ENCODE peak calls at places on chromosomes 4 and X, in six cellular contexts. T, I, Y, E, H and M are unnamed samples.

GRCh38 chr4:157048248-157048647 is 27.7 kb upstream of the GLRB start:
- DNase-seq in Y (no peak), I (no peak), H (no peak), T (no peak), E (no peak), M (no peak)

GRCh38 chrX:124737771-124738170 is 391.4 kb downstream of the SH2D1A start:
- DNase-seq in H (no peak), Y (no peak), T (no peak), E (no peak), I (no peak), M (no peak)

GRCh38 chr4:41143721-41144379 is 70.5 kb downstream of the APBB2 start:
- DNase-seq in I (no peak), E (no peak), H (no peak), T (no peak), Y (no peak), M (no peak)

GRCh38 chr4:127623755-127624087 is 9.0 kb upstream of the INTU start:
- DNase-seq in E (no peak), H (no peak), T (no peak), I (no peak), Y (no peak), M (no peak)

GRCh38 chrX:101408530-101408836 is 461 bp downstream of the HNRNPH2 start:
- DNase-seq in E (no peak), H (no peak), I (no peak), Y (no peak), T (no peak), M (no peak)

GRCh38 chr4:159398236-159398638 is 295.4 kb downstream of the RAPGEF2 start:
- DNase-seq in I (no peak), T (no peak), H (no peak), E (no peak), Y (no peak), M (no peak)

GRCh38 chrX:17595456-17596035 is 141.7 kb upstream of the SCML1 start:
- DNase-seq in E (no peak), T (no peak), H (no peak), I (no peak), Y (no peak), M (no peak)

GRCh38 chr4:17173300-17173699 is 274.9 kb upstream of the LDB2 start:
- DNase-seq in E (no peak), H (no peak), Y (no peak), I (peak), T (no peak), M (no peak)

GRCh38 chrX:46840946-46841740 is 4.3 kb downstream of the RP2 start:
- DNase-seq in Y (no peak), I (no peak), T (no peak), E (no peak), H (no peak), M (no peak)

GRCh38 chrX:129360175-129360574 is 163.1 kb downstream of the SMARCA1 start:
- DNase-seq in E (peak), T (peak), Y (peak), H (peak), I (peak), M (no peak)

GRCh38 chrX:68632491-68632890 is 15.0 kb upstream of the STARD8 start:
- DNase-seq in H (no peak), Y (no peak), T (no peak), E (no peak), I (no peak), M (no peak)

GRCh38 chrX:151228935-151229334 is 52.6 kb downstream of the GPR50 start:
- DNase-seq in T (no peak), E (no peak), I (no peak), H (no peak), Y (no peak), M (no peak)

GRCh38 chr4:76095568-76095967 is 21.1 kb downstream of the ART3 start:
- DNase-seq in I (no peak), H (no peak), Y (no peak), T (no peak), E (no peak), M (no peak)

GRCh38 chr4:38673109-38673978 is 9.3 kb downstream of the KLF3 start:
- DNase-seq in Y (no peak), I (no peak), H (peak), E (no peak), T (peak), M (no peak)

GRCh38 chrX:133235830-133236229 is 17.7 kb upstream of the TFDP3 start:
- DNase-seq in Y (no peak), E (no peak), T (no peak), H (no peak), I (no peak), M (no peak)

GRCh38 chr4:16544251-16544721 is 318.0 kb upstream of the TAPT1 start:
- DNase-seq in I (no peak), Y (no peak), E (no peak), H (no peak), T (no peak), M (no peak)

GRCh38 chr4:56038763-56039162 is 90.0 kb downstream of the CEP135 start:
- DNase-seq in Y (no peak), H (no peak), E (no peak), I (no peak), T (no peak), M (no peak)

GRCh38 chr4:52244773-52245360 is 193.8 kb downstream of the SPATA18 start:
- DNase-seq in I (no peak), T (no peak), E (no peak), H (no peak), Y (no peak), M (no peak)

GRCh38 chr4:155060419-155060818 is 148.0 kb upstream of the NPY2R start:
- DNase-seq in H (no peak), Y (no peak), E (no peak), I (no peak), T (no peak), M (no peak)

GRCh38 chrX:98380556-98380955 is 1496.8 kb downstream of the RPA4 start:
- DNase-seq in I (peak), Y (no peak), E (no peak), H (no peak), T (no peak), M (no peak)

GRCh38 chrX:48892896-48893295 is 4.7 kb downstream of the TIMM17B start:
- DNase-seq in Y (no peak), I (no peak), H (no peak), E (no peak), T (no peak), M (no peak)

GRCh38 chrX:53280703-53281320 is 572 bp downstream of the IQSEC2 start:
- DNase-seq in I (no peak), T (no peak), E (no peak), Y (no peak), H (no peak), M (no peak)

GRCh38 chr4:155914782-155915181 is 11.3 kb downstream of the TDO2 start:
- DNase-seq in E (no peak), H (no peak), Y (no peak), T (no peak), I (no peak), M (no peak)

GRCh38 chrX:41382699-41383645 is 49.0 kb downstream of the DDX3X start:
- DNase-seq in E (no peak), I (no peak), H (no peak), T (no peak), Y (no peak), M (no peak)

GRCh38 chr4:38075370-38076152 is 115.4 kb downstream of the PTTG2 start:
- DNase-seq in I (no peak), H (peak), Y (no peak), E (no peak), T (no peak), M (no peak)

GRCh38 chr4:117621673-117622072 is 412.6 kb upstream of the NDST3 start:
- DNase-seq in H (no peak), I (no peak), E (no peak), Y (no peak), T (no peak), M (no peak)

GRCh38 chr4:41443340-41444079 is 94.4 kb upstream of the LIMCH1 start:
- DNase-seq in Y (no peak), E (no peak), H (no peak), I (no peak), T (no peak), M (no peak)

GRCh38 chrX:39983715-39984114 is 114.0 kb downstream of the BCOR start:
- DNase-seq in T (no peak), I (no peak), Y (no peak), E (no peak), H (no peak), M (no peak)

GRCh38 chr4:1746919-1747602 is 25.7 kb downstream of the TACC3 start:
- DNase-seq in E (no peak), H (peak), Y (no peak), T (no peak), I (no peak), M (no peak)

GRCh38 chrX:147405764-147406163 is 506.0 kb upstream of the FMR1 start:
- DNase-seq in Y (no peak), H (no peak), I (no peak), E (no peak), T (no peak), M (no peak)

GRCh38 chr4:37381040-37381668 is 136.6 kb downstream of the NWD2 start:
- DNase-seq in E (no peak), H (no peak), T (peak), I (no peak), Y (no peak), M (no peak)

GRCh38 chr4:6257243-6258025 is 12.2 kb upstream of the WFS1 start:
- DNase-seq in Y (no peak), E (no peak), H (no peak), I (no peak), T (no peak), M (no peak)

GRCh38 chr4:185911556-185912064 is 99.6 kb upstream of the SORBS2 start:
- DNase-seq in E (no peak), Y (no peak), T (no peak), I (no peak), H (no peak), M (no peak)

GRCh38 chr4:185914583-185915199 is 102.7 kb upstream of the SORBS2 start:
- DNase-seq in H (peak), Y (no peak), T (no peak), I (no peak), E (no peak), M (no peak)

GRCh38 chr4:185909959-185910358 is 98.0 kb upstream of the SORBS2 start:
- DNase-seq in H (no peak), E (no peak), I (no peak), Y (no peak), T (no peak), M (no peak)

GRCh38 chr4:185915271-185915670 is 103.3 kb upstream of the SORBS2 start:
- DNase-seq in H (no peak), E (no peak), I (no peak), Y (no peak), T (no peak), M (no peak)

DNA sequence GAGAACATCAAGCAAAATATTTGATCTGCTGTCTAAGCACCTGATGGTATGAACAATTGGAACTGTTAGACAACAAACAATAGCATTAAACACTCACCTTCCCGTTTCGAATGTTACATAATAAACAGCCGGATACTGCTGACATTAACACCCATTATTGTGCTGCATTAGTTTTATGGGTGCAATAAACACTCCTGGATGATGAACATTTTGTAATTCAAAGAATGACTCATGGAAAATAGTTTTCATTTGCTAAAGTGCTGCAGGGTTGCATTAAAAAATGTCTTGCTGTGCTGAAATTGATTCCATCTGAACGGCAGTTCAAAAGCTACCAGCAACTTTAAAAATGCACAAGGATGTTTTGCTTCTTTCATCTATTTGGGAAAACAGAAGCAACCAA is 100.8 kb upstream of the SORBS2 start:
- DNase-seq in H (no peak), Y (no peak), T (no peak), I (no peak), E (no peak), M (no peak)
- TF ChIP-seq TAF1 in H (no peak), Y (no peak), T (no peak), I (no peak), E (no peak), M (no peak)

DNA sequence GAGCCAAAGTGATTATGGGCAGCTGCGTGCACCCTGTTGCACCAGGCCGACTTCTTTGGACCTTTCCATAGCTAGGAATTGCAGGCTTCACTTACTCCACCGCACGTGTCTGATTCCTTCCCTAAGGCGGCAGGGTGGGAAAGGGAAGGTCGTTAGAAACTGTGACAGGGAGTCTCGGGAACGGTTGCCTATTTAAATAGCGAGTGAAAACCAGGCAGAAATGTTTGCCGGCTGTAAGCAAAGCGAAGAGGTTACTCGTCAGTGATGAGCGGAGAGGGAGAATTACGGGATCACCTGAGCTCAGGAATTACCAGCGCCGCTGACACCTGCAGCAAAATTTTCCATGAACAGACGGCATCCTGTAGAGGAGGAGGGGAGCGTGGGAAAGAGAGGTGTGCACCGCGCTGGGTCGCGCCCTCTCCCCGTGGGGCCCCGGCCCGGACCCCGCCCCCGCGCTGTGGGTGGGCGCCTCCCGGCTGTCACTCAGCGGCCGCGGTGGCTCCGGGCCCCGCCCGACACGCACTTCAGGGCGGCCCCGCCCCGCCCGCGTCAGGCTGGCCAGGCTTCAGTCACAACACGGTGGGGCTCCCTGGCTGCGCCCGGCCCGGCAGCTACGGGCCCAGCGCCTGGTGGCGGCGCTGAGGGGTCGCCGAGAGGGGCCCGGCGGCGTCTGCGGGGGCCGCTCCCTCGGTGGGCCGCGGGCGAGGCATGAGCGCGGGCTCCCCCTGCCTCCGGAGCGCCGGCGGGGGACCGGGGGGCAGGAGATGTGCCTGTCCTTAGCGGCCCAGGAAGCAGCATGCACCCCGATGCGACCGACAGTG is at the start of gene SNX25:
- DNase-seq in I (peak), Y (peak), T (peak), H (peak), E (no peak), M (peak)
- TF ChIP-seq POLR2A in I (peak), Y (peak), T (no peak), H (no peak), E (peak), M (peak)

GRCh38 chr4:89024051-89024675 is 32.8 kb downstream of the FAM13A start:
- DNase-seq in T (peak), Y (peak), H (peak), E (peak), I (no peak), M (peak)
- TF ChIP-seq POLR2AphosphoS5 in T (no peak), Y (no peak), H (no peak), E (no peak), I (no peak), M (no peak)

GRCh38 chr4:130165381-130165780 is 1069.4 kb downstream of the C4orf33 start:
- DNase-seq in T (no peak), I (no peak), E (no peak), Y (no peak), H (no peak), M (no peak)
- TF ChIP-seq TAF1 in T (no peak), I (no peak), E (no peak), Y (no peak), H (no peak), M (no peak)

DNA sequence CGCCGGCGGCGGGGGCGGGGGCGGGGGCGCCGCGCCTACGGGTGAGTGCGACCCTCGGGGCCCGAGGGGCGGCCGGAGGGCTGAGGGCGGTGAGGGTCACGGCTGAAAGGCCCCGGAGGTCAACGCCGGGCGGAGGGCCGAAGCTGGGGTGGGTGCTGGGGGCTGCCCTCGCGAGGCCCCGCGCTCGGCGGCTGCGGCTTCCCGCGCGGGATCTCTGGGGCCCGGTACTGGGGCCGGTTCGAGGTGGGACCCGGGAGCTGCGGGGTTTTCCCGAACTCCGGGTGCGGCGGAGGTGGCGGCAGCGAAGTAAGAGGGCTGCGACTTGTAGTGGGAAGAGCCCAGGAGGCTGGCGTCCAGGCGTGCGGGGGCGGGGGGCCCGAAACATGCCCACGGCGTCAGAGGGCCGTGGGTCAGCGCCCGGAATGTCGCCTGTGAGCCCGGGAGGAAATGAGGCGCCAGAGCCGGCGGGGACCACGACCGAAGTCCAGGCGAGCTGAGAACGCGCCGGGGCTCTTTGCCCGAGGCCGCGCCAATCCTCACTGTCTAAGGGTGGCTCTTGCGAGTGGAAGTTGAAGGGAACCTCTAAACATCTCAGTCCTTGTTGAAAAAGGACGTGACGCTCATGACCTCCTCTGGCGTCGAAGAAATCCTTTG is 407 bp downstream of the IL13RA1 start:
- DNase-seq in T (peak), H (peak), I (no peak), E (no peak), Y (no peak), M (no peak)
- TF ChIP-seq POLR2A in T (no peak), H (peak), I (no peak), E (no peak), Y (no peak), M (no peak)

GRCh38 chrX:75781618-75782017 is 3.4 kb downstream of the MAGEE2 start:
- DNase-seq in H (no peak), Y (no peak), T (no peak), I (no peak), E (no peak), M (no peak)

GRCh38 chrX:75784689-75785491 is at the start of gene MAGEE2:
- DNase-seq in I (no peak), H (peak), E (no peak), T (no peak), Y (no peak), M (no peak)

DNA sequence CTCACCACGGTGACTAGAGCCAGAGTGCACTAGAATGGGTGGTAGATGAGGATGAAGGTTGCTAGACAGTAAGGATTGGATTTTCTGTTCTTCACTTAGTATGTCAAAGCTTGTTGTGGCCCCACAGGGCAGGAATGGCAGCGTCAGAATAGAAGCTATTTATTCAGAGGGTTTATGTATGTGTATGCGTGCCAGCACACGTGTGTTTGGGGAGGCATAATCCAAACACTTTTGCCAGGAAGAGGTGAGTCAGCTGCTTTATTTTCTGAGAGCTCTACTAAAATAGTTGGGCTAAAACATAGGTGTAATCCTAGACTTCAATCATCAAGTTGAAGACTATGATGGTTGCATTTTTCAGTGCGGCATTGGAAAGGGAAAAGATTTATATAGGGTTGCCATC is 1.2 kb upstream of the MAGEE2 start:
- DNase-seq in I (no peak), H (no peak), T (no peak), E (no peak), Y (no peak), M (no peak)
- TF ChIP-seq POLR2AphosphoS5 in I (no peak), H (no peak), T (no peak), E (no peak), Y (no peak), M (no peak)

GRCh38 chr4:119525005-119525749 is 103.4 kb downstream of the PDE5A start:
- DNase-seq in H (peak), Y (no peak), E (no peak), T (no peak), I (no peak), M (no peak)
- TF ChIP-seq TAF1 in H (no peak), Y (no peak), E (no peak), T (no peak), I (no peak), M (no peak)